ENCODE peak calls at places on chromosomes 5 and 9, in four cellular contexts. W is cardiac muscle cell, M is IMR-90, C is fibroblast of mammary gland. L is an unnamed sample.

GRCh38 chr9:131095666-131096489 is 453 bp upstream of the AIF1L start:
- DNase-seq in W (peak), C (no peak), M (no peak), L (no peak)

GRCh38 chr9:127104465-127105311 is 17.7 kb downstream of the ANGPTL2 start:
- DNase-seq in C (peak), W (peak), M (peak), L (no peak)

GRCh38 chr5:147037517-147038205 is 159.1 kb upstream of the PPP2R2B start:
- DNase-seq in W (no peak), M (peak), C (peak), L (no peak)

GRCh38 chr5:147391781-147392180 is 118.1 kb downstream of the DPYSL3 start:
- DNase-seq in W (peak), M (peak), C (peak), L (peak)

GRCh38 chr5:66642538-66642937 is 46.3 kb downstream of the MAST4 start:
- DNase-seq in W (no peak), M (no peak), C (no peak), L (no peak)

GRCh38 chr5:170844651-170845050 is 17.2 kb upstream of the RANBP17 start:
- DNase-seq in W (no peak), M (no peak), C (no peak), L (no peak)

GRCh38 chr9:99222416-99223280 is 566 bp downstream of the SEC61B start:
- DNase-seq in W (no peak), C (peak), M (peak), L (no peak)

GRCh38 chr5:82405618-82406199 is 127.6 kb upstream of the RPS23 start:
- DNase-seq in M (peak), C (peak), W (no peak), L (no peak)

GRCh38 chr5:124310453-124310852 is 436.0 kb downstream of the ZNF608 start:
- DNase-seq in C (no peak), M (no peak), W (no peak), L (no peak)

GRCh38 chr9:113650207-113651131 is 186.9 kb downstream of the RGS3 start:
- DNase-seq in C (peak), M (peak), W (no peak), L (no peak)

GRCh38 chr9:70595211-70595610 is 180.8 kb upstream of the KLF9 start:
- DNase-seq in W (no peak), M (no peak), C (peak), L (no peak)

GRCh38 chr9:85130260-85130659 is 460.7 kb downstream of the NTRK2 start:
- DNase-seq in C (no peak), M (no peak), W (no peak), L (no peak)

GRCh38 chr9:121924700-121925099 is 168.4 kb downstream of the TTLL11 start:
- DNase-seq in W (no peak), C (no peak), M (no peak), L (no peak)

GRCh38 chr9:135080286-135081263 is 6.9 kb upstream of the OLFM1 start:
- DNase-seq in W (no peak), M (no peak), C (no peak), L (no peak)

GRCh38 chr9:126953089-126953809 is 38.7 kb downstream of the RALGPS1 start:
- DNase-seq in M (peak), W (no peak), C (peak), L (no peak)

GRCh38 chr9:35714579-35715252 is 17.3 kb downstream of the TLN1 start:
- DNase-seq in M (no peak), C (no peak), W (no peak), L (no peak)

GRCh38 chr5:138789771-138790242 is 36.6 kb downstream of the CTNNA1 start:
- DNase-seq in C (peak), W (peak), M (peak), L (no peak)

GRCh38 chr9:92770005-92770995 is 5.7 kb upstream of the BICD2 start:
- DNase-seq in W (no peak), M (no peak), C (peak), L (no peak)
- TF ChIP-seq CTCF in W (no peak), M (no peak), C (no peak), L (no peak)

GRCh38 chr9:24041294-24041693 is 215.3 kb upstream of the ELAVL2 start:
- DNase-seq in C (no peak), W (no peak), M (no peak), L (no peak)

GRCh38 chr9:24036459-24036858 is 210.4 kb upstream of the ELAVL2 start:
- DNase-seq in W (no peak), C (no peak), M (no peak), L (no peak)

GRCh38 chr9:24035816-24036215 is 209.8 kb upstream of the ELAVL2 start:
- DNase-seq in M (no peak), W (no peak), C (no peak), L (no peak)
- H3K4me3 ChIP-seq in M (no peak), W (no peak), C (no peak), L (no peak)

GRCh38 chr5:132965120-132965519 is 1.7 kb upstream of the AFF4 start:
- DNase-seq in W (no peak), C (no peak), M (no peak), L (no peak)

GRCh38 chr5:132962429-132962928 is 955 bp downstream of the AFF4 start:
- DNase-seq in M (peak), C (peak), W (peak), L (peak)

GRCh38 chr5:132961887-132962286 is 1.5 kb downstream of the AFF4 start:
- DNase-seq in C (peak), M (peak), W (peak), L (no peak)

GRCh38 chr5:132963175-132964104 is at the start of gene AFF4:
- DNase-seq in M (peak), W (peak), C (peak), L (peak)
- TF ChIP-seq CTCF in M (no peak), W (no peak), C (no peak), L (no peak)

DNA sequence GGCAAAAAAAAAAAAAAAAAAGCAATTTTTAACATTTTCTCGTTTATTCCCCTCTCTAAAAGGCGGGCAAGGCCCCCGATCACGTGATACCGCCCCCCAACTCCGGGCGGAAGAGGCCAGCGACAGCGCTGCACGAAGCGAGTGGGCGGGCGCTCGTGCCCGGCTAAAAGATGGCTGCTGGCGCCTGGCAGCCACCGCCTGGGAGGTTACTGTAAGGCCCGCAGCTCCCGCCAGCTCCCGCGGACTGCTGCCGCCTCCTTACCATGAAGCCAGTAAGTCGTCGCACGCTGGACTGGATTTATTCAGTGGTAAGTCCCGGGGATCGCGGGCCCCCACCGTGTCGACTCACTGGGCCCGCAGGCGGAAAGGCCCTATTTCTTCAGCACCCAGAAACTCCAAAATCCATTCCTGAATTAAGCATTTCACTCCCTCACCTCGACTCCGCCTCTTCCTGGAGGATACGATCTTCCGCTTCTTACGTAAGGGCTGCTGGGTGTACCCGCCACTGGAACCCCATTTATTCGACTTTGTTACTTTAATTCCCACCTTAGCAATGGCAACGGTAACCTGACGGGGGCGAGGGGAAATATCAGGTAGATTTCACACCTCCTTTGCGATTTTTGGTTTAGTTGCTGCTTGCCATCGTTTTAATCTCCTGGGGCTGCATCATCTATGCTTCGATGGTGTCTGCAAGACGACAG is at the start of the genes SMIM27 and TOPORS:
- DNase-seq in C (peak), W (peak), M (peak), L (peak)
- H3K4me3 ChIP-seq in C (peak), W (peak), M (peak), L (peak)

GRCh38 chr9:1869843-1870242 is 145.3 kb upstream of the SMARCA2 start:
- DNase-seq in C (peak), M (no peak), W (peak), L (no peak)
- TF ChIP-seq CTCF in C (peak), M (no peak), W (peak), L (peak)

DNA sequence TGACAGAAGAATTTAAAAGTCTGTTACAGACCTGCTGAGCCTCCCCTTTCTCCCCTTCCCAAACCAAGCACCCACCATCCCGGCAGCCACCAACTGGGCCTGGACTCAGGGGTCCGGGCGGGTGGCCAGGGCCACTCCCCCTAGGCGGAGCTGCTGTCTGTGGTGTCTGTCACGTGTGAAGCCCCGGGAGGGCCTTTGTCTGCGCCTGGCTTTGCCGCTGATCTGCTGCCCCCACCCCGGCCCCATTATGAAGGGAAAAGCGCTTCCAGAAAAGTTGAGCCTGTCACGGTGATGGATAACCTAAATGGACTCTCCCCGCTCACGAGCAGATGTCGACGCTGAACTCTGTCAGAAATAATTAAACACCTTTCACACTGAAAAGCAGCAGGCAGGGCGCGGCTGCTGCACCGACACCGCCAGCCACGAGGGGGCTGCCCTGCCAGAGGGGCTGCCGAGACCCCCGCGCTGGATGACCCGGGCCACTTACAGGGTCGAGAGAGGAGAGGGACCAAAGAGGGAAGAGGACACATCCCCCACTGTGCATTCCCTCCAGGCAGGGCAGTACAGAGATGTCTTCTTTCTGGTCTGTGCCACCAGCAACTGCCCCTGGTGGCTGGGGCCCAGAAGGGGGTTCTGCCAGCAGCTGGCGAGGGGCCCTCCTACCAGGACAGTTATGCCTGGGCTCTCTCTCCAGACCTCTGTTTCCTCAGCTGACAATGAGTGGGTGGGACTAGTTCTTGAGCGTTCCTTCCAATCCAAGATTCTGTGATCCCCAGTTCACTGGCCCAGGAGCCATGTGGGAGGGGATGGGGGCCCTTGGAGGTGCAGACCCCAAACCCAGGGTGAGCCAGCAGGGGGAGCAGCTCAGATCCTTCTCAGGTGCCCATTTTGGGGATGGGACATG is 36.0 kb upstream of the BARHL1 start:
- DNase-seq in W (peak), M (no peak), C (peak), L (no peak)
- H3K4me3 ChIP-seq in W (peak), M (no peak), C (no peak), L (no peak)

GRCh38 chr9:42388146-42388690 is 204.8 kb downstream of the SPATA31A6 start:
- DNase-seq in C (peak), M (no peak), W (no peak), L (no peak)
- TF ChIP-seq CTCF in C (no peak), M (no peak), W (no peak), L (no peak)